ENCODE peak calls at places on chromosomes 5 and 9, in seven cellular contexts. J, N, C, M, U, S and V are unnamed samples.

GRCh38 chr9:35518981-35519679 is 29.2 kb downstream of the RUSC2 start:
- DNase-seq in N (no peak), S (peak), U (no peak), J (peak), M (peak), C (peak), V (no peak)

GRCh38 chr9:72453797-72454196 is 67.6 kb upstream of the TMC1 start:
- DNase-seq in J (no peak), C (no peak), N (no peak), U (no peak), S (no peak), M (no peak), V (no peak)

GRCh38 chr5:65779643-65780042 is 57.6 kb downstream of the NLN start:
- DNase-seq in M (no peak), C (no peak), S (no peak), U (no peak), N (no peak), J (no peak), V (no peak)

GRCh38 chr9:35558185-35558584 is 46.9 kb upstream of the TESK1 start:
- DNase-seq in M (no peak), U (no peak), C (no peak), J (no peak), S (no peak), N (no peak), V (no peak)

GRCh38 chr9:69023650-69024049 is 9.7 kb upstream of the PRKACG start:
- DNase-seq in S (no peak), C (no peak), J (no peak), M (no peak), U (no peak), N (no peak), V (peak)

GRCh38 chr9:76758476-76758875 is 5.8 kb upstream of the PCA3 start:
- DNase-seq in N (no peak), C (no peak), M (no peak), U (no peak), J (no peak), S (no peak), V (no peak)

GRCh38 chr9:32334112-32334511 is 50.3 kb upstream of the ACO1 start:
- DNase-seq in N (no peak), U (no peak), M (no peak), C (no peak), J (no peak), S (no peak), V (no peak)

GRCh38 chr5:174165406-174165805 is 119.9 kb downstream of the NSG2 start:
- DNase-seq in M (no peak), C (no peak), U (no peak), S (no peak), N (no peak), J (no peak), V (no peak)

GRCh38 chr5:43104102-43104501 is 16.6 kb upstream of the ZNF131 start:
- DNase-seq in N (no peak), S (no peak), J (no peak), M (peak), U (no peak), C (no peak), V (no peak)
- H3K4me2 ChIP-seq in N (no peak), S (no peak), J (no peak), M (no peak), U (no peak), C (no peak), V (no peak)

GRCh38 chr9:100756217-100756616 is 178.3 kb downstream of the CAVIN4 start:
- DNase-seq in N (no peak), S (no peak), J (no peak), U (no peak), M (no peak), C (no peak), V (no peak)
- H3K4ac ChIP-seq in N (no peak), S (no peak), J (no peak), U (no peak), M (no peak), C (no peak), V (no peak)

DNA sequence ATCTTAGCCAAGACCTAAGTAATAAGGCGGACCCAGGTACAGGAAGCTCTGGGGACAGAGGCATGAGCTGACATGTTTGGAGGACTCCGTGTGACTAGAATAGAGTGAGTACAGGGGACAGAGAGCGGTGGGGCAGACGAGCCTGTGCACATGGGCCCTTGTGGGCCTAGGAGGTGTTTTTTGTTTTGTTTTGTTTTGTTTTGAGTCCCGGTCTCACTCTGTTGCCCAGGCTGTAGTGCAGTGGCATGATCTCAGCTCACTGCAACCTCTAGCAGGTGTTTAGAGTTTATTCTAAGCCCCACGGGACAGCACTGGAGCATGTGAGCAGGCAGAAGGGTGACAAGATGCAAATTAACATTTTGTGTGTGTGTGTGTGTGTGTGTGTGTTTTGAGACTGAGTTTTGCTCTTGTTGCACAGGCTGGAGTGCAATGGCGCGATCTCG is 3.1 kb upstream of the EEIG1 start:
- DNase-seq in N (no peak), S (no peak), U (no peak), M (no peak), J (no peak), C (no peak), V (no peak)
- H3K4me2 ChIP-seq in N (no peak), S (no peak), U (no peak), M (no peak), J (no peak), C (no peak), V (no peak)

DNA sequence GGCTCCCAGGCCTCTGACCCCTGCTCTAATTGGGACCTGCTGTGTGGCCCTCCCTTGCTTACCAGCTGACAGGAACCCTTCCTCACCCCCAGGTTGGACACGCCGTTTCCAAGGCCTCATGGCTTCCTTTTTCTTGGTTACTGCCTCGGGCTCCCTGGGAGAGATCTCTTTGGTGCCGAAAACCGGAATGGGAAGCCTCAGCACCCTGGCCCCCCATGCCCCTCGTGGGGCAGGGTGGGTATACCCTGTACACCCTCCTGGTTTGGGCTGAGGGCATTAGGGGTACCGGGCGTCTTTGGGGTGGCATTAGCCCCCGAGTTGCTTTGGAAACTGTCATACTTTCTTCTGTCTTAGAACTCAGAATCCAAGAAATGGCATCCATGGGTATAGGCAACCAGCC is 10.1 kb upstream of the LRRC14B start:
- DNase-seq in N (no peak), J (no peak), M (no peak), U (no peak), C (no peak), S (no peak), V (no peak)
- H3K4ac ChIP-seq in N (no peak), J (no peak), M (no peak), U (no peak), C (no peak), S (no peak), V (no peak)

GRCh38 chr5:62466228-62466627 is 53.7 kb downstream of the IPO11 start:
- DNase-seq in S (no peak), N (no peak), U (no peak), J (no peak), C (peak), M (peak), V (no peak)

GRCh38 chr5:62461561-62461960 is 49.0 kb downstream of the IPO11 start:
- DNase-seq in U (no peak), J (no peak), M (no peak), N (no peak), C (no peak), S (peak), V (no peak)

GRCh38 chr5:62457071-62457470 is 44.5 kb downstream of the IPO11 start:
- DNase-seq in U (no peak), S (no peak), C (peak), M (peak), J (no peak), N (no peak), V (no peak)

DNA sequence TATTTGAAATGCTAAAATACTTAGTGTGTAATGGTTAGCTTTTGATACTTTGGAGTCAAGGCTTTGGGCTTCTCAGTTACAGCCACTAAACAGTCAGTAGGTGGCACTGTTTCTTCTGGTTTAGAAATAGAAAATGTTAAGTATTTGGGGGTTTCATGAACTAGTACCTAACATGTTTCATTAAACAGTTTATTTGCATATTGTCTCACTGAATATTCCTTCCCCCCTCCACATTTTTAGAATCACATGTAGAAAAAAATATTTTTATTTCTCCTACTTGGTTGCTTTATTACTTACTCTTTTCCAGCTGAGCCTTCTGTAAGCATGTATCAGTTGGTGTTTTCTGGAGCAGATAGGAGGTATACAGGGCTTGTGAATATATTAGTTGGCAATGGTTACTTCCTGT is 48.0 kb downstream of the IPO11 start:
- DNase-seq in C (peak), U (no peak), J (peak), S (peak), N (peak), M (peak), V (no peak)
- H3K4me2 ChIP-seq in C (no peak), U (no peak), J (no peak), S (no peak), N (no peak), M (no peak), V (no peak)

GRCh38 chr5:151030377-151030776 is 10.0 kb downstream of the GPX3 start:
- DNase-seq in S (no peak), J (no peak), U (no peak), M (peak), C (no peak), N (no peak), V (no peak)

GRCh38 chr5:151029856-151030336 is 9.5 kb downstream of the GPX3 start:
- DNase-seq in J (no peak), S (no peak), C (no peak), N (no peak), U (no peak), M (no peak), V (no peak)

GRCh38 chr5:151027961-151028479 is 7.6 kb downstream of the GPX3 start:
- DNase-seq in J (no peak), C (no peak), M (no peak), N (no peak), U (no peak), S (no peak), V (no peak)

GRCh38 chr5:151029179-151029855 is 8.9 kb downstream of the GPX3 start:
- DNase-seq in U (no peak), N (no peak), S (no peak), J (no peak), C (no peak), M (no peak), V (no peak)

DNA sequence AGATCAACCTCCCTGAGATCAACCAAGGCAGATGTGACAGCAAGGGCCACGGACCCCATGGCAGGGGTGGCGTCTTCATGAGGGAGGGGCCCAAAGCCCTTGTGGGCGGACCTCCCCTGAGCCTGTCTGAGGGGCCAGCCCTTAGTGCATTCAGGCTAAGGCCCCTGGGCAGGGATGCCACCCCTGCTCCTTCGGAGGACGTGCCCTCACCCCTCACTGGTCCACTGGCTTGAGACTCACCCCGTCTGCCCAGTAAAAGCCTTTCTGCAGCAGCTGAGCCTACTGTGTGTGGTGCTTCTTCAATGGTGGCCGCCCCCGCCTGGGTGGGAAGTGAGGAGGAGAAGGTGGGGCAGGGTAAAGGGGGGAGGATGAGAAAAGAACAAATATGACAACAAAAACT is 8.3 kb downstream of the GPX3 start:
- DNase-seq in S (no peak), N (no peak), U (no peak), C (no peak), J (no peak), M (no peak), V (no peak)
- H3K4ac ChIP-seq in S (no peak), N (no peak), U (no peak), C (no peak), J (no peak), M (no peak), V (no peak)

DNA sequence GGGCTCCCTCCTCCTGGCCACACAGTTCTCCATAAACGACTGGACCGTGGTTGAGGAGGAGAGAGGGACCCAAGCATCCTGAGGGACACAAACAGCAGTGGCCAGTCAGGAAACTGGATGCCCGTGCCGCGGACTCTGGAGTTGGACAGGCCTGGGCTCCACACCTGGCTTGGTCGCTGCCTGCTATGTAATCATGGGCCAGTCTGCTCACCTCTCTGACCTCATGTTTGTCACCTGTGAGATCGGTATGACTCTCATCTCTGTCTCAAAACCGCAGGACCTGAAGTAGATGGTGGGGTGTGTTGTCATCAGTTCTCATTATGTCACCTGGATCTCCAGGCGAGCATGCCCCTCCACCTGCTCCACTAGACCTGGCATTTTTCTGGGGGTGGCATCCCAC is 14.5 kb downstream of the CXXC5 start:
- DNase-seq in S (peak), J (no peak), C (no peak), M (no peak), U (no peak), N (no peak), V (no peak)
- H3K4me2 ChIP-seq in S (no peak), J (no peak), C (no peak), M (no peak), U (no peak), N (no peak), V (no peak)

GRCh38 chr5:172048170-172048422 is 41.7 kb upstream of the FBXW11 start:
- DNase-seq in N (no peak), C (no peak), M (no peak), J (no peak), S (no peak), U (no peak), V (no peak)
- H3K4ac ChIP-seq in N (no peak), C (no peak), M (no peak), J (no peak), S (no peak), U (no peak), V (no peak)